ENCODE peak calls at places on chromosomes 3 and 15, in nine cellular contexts. One of them, this sample, is unnamed.
A peak's percentile ranks its signal among the peaks of the same experiment; 100 is the strongest.

GRCh38 chr15:65916664-65917406 is 47.5 kb downstream of the RAB11A start:
- DNase-seq in NCI-H82: peak; percentile 85
- DNase-seq in cardiac fibroblast: peak; percentile 81
- DNase-seq in colonic mucosa: no peak
- DNase-seq in activated CD8-positive, alpha-beta memory T cell treated with anti-CD3 and anti-CD28 coated beads for 48 hours: peak; percentile 10
- DNase-seq in NCI-H460: peak; percentile 64
- DNase-seq in heart left ventricle: no peak
- DNase-seq in sciatic nerve: peak; percentile 63
- DNase-seq in CD4-positive, CD25-positive, alpha-beta regulatory T cell: no peak
- DNase-seq in this sample: peak; percentile 46

GRCh38 chr3:81568378-81568777 is 193.1 kb downstream of the GBE1 start:
- DNase-seq in NCI-H460: no peak
- DNase-seq in NCI-H82: no peak
- DNase-seq in heart left ventricle: no peak
- DNase-seq in colonic mucosa: no peak
- DNase-seq in CD4-positive, CD25-positive, alpha-beta regulatory T cell: no peak
- DNase-seq in sciatic nerve: no peak
- DNase-seq in activated CD8-positive, alpha-beta memory T cell treated with anti-CD3 and anti-CD28 coated beads for 48 hours: no peak
- DNase-seq in cardiac fibroblast: no peak
- DNase-seq in this sample: no peak

GRCh38 chr3:176906046-176906905 is 291.0 kb downstream of the TBL1XR1 start:
- DNase-seq in activated CD8-positive, alpha-beta memory T cell treated with anti-CD3 and anti-CD28 coated beads for 48 hours: no peak
- DNase-seq in NCI-H460: no peak
- DNase-seq in sciatic nerve: no peak
- DNase-seq in heart left ventricle: no peak
- DNase-seq in NCI-H82: peak; percentile 15
- DNase-seq in cardiac fibroblast: peak; percentile 70
- DNase-seq in colonic mucosa: no peak
- DNase-seq in CD4-positive, CD25-positive, alpha-beta regulatory T cell: no peak
- DNase-seq in this sample: no peak

GRCh38 chr3:56955551-56956131 is 104.8 kb upstream of the SPATA12 start:
- DNase-seq in cardiac fibroblast: no peak
- DNase-seq in NCI-H82: no peak
- DNase-seq in heart left ventricle: no peak
- DNase-seq in colonic mucosa: no peak
- DNase-seq in CD4-positive, CD25-positive, alpha-beta regulatory T cell: no peak
- DNase-seq in NCI-H460: no peak
- DNase-seq in activated CD8-positive, alpha-beta memory T cell treated with anti-CD3 and anti-CD28 coated beads for 48 hours: no peak
- DNase-seq in sciatic nerve: no peak
- DNase-seq in this sample: no peak

GRCh38 chr3:129611812-129612349 is 5.4 kb upstream of the PLXND1 start:
- DNase-seq in heart left ventricle: peak; percentile 70
- DNase-seq in colonic mucosa: no peak
- DNase-seq in NCI-H82: no peak
- DNase-seq in sciatic nerve: no peak
- DNase-seq in activated CD8-positive, alpha-beta memory T cell treated with anti-CD3 and anti-CD28 coated beads for 48 hours: no peak
- DNase-seq in NCI-H460: no peak
- DNase-seq in cardiac fibroblast: peak; percentile 87
- DNase-seq in CD4-positive, CD25-positive, alpha-beta regulatory T cell: no peak
- DNase-seq in this sample: peak; percentile 83

GRCh38 chr3:4525555-4526238 is 32.5 kb downstream of the ITPR1 start:
- DNase-seq in heart left ventricle: no peak
- DNase-seq in NCI-H82: no peak
- DNase-seq in activated CD8-positive, alpha-beta memory T cell treated with anti-CD3 and anti-CD28 coated beads for 48 hours: no peak
- DNase-seq in sciatic nerve: no peak
- DNase-seq in colonic mucosa: no peak
- DNase-seq in CD4-positive, CD25-positive, alpha-beta regulatory T cell: no peak
- DNase-seq in NCI-H460: no peak
- DNase-seq in cardiac fibroblast: no peak
- DNase-seq in this sample: no peak

GRCh38 chr15:82135645-82136044 is 89.8 kb upstream of the MEX3B start:
- DNase-seq in NCI-H460: no peak
- DNase-seq in NCI-H82: no peak
- DNase-seq in heart left ventricle: no peak
- DNase-seq in activated CD8-positive, alpha-beta memory T cell treated with anti-CD3 and anti-CD28 coated beads for 48 hours: no peak
- DNase-seq in CD4-positive, CD25-positive, alpha-beta regulatory T cell: no peak
- DNase-seq in colonic mucosa: no peak
- DNase-seq in sciatic nerve: no peak
- DNase-seq in cardiac fibroblast: peak; percentile 80
- DNase-seq in this sample: no peak

GRCh38 chr15:36359286-36359685 is 220.1 kb upstream of the CDIN1 start:
- DNase-seq in sciatic nerve: no peak
- DNase-seq in CD4-positive, CD25-positive, alpha-beta regulatory T cell: no peak
- DNase-seq in NCI-H82: no peak
- DNase-seq in cardiac fibroblast: no peak
- DNase-seq in heart left ventricle: no peak
- DNase-seq in colonic mucosa: no peak
- DNase-seq in activated CD8-positive, alpha-beta memory T cell treated with anti-CD3 and anti-CD28 coated beads for 48 hours: no peak
- DNase-seq in NCI-H460: no peak
- DNase-seq in this sample: no peak

GRCh38 chr15:47288794-47289193 is 428.5 kb upstream of the SEMA6D start:
- DNase-seq in sciatic nerve: no peak
- DNase-seq in activated CD8-positive, alpha-beta memory T cell treated with anti-CD3 and anti-CD28 coated beads for 48 hours: no peak
- DNase-seq in heart left ventricle: no peak
- DNase-seq in cardiac fibroblast: no peak
- DNase-seq in NCI-H460: no peak
- DNase-seq in CD4-positive, CD25-positive, alpha-beta regulatory T cell: no peak
- DNase-seq in colonic mucosa: no peak
- DNase-seq in NCI-H82: peak; percentile 97
- DNase-seq in this sample: no peak

GRCh38 chr3:185362850-185363661 is at the start of gene MAP3K13:
- DNase-seq in heart left ventricle: peak; percentile 78
- DNase-seq in NCI-H460: peak; percentile 86
- DNase-seq in colonic mucosa: peak; percentile 83
- DNase-seq in NCI-H82: peak; percentile 100
- DNase-seq in sciatic nerve: peak; percentile 82
- DNase-seq in activated CD8-positive, alpha-beta memory T cell treated with anti-CD3 and anti-CD28 coated beads for 48 hours: no peak
- DNase-seq in cardiac fibroblast: peak; percentile 96
- DNase-seq in CD4-positive, CD25-positive, alpha-beta regulatory T cell: no peak
- DNase-seq in this sample: peak; percentile 89

GRCh38 chr3:99505646-99506269 is 132.6 kb upstream of the COL8A1 start:
- DNase-seq in sciatic nerve: no peak
- DNase-seq in heart left ventricle: no peak
- DNase-seq in cardiac fibroblast: peak; percentile 100
- DNase-seq in NCI-H460: peak; percentile 97
- DNase-seq in activated CD8-positive, alpha-beta memory T cell treated with anti-CD3 and anti-CD28 coated beads for 48 hours: no peak
- DNase-seq in CD4-positive, CD25-positive, alpha-beta regulatory T cell: no peak
- DNase-seq in colonic mucosa: peak; percentile 25
- DNase-seq in NCI-H82: no peak
- DNase-seq in this sample: peak; percentile 75

GRCh38 chr15:36469567-36469966 is 109.9 kb upstream of the CDIN1 start:
- DNase-seq in colonic mucosa: no peak
- DNase-seq in sciatic nerve: no peak
- DNase-seq in cardiac fibroblast: peak; percentile 35
- DNase-seq in heart left ventricle: no peak
- DNase-seq in NCI-H460: no peak
- DNase-seq in CD4-positive, CD25-positive, alpha-beta regulatory T cell: no peak
- DNase-seq in activated CD8-positive, alpha-beta memory T cell treated with anti-CD3 and anti-CD28 coated beads for 48 hours: no peak
- DNase-seq in NCI-H82: peak; percentile 61
- DNase-seq in this sample: no peak

GRCh38 chr3:169966951-169967915 is 626 bp downstream of the SEC62 start:
- DNase-seq in activated CD8-positive, alpha-beta memory T cell treated with anti-CD3 and anti-CD28 coated beads for 48 hours: no peak
- DNase-seq in colonic mucosa: peak; percentile 52
- DNase-seq in cardiac fibroblast: peak; percentile 60
- DNase-seq in NCI-H460: peak; percentile 4
- DNase-seq in CD4-positive, CD25-positive, alpha-beta regulatory T cell: peak; percentile 4
- DNase-seq in heart left ventricle: peak; percentile 82
- DNase-seq in sciatic nerve: peak; percentile 71
- DNase-seq in NCI-H82: peak; percentile 86
- DNase-seq in this sample: peak; percentile 86

GRCh38 chr3:177473184-177473583 is 275.9 kb upstream of the TBL1XR1 start:
- DNase-seq in NCI-H460: no peak
- DNase-seq in heart left ventricle: no peak
- DNase-seq in CD4-positive, CD25-positive, alpha-beta regulatory T cell: no peak
- DNase-seq in activated CD8-positive, alpha-beta memory T cell treated with anti-CD3 and anti-CD28 coated beads for 48 hours: no peak
- DNase-seq in sciatic nerve: no peak
- DNase-seq in colonic mucosa: no peak
- DNase-seq in cardiac fibroblast: peak; percentile 40
- DNase-seq in NCI-H82: no peak
- DNase-seq in this sample: no peak

GRCh38 chr3:126438186-126438585 is 37.5 kb downstream of the ZXDC start:
- DNase-seq in CD4-positive, CD25-positive, alpha-beta regulatory T cell: no peak
- DNase-seq in colonic mucosa: peak; percentile 6
- DNase-seq in NCI-H82: no peak
- DNase-seq in activated CD8-positive, alpha-beta memory T cell treated with anti-CD3 and anti-CD28 coated beads for 48 hours: no peak
- DNase-seq in cardiac fibroblast: no peak
- DNase-seq in sciatic nerve: no peak
- DNase-seq in heart left ventricle: no peak
- DNase-seq in NCI-H460: no peak
- DNase-seq in this sample: no peak

GRCh38 chr3:32969656-32970055 is 18.2 kb downstream of the CCR4 start:
- DNase-seq in cardiac fibroblast: peak; percentile 18
- DNase-seq in activated CD8-positive, alpha-beta memory T cell treated with anti-CD3 and anti-CD28 coated beads for 48 hours: no peak
- DNase-seq in sciatic nerve: no peak
- DNase-seq in NCI-H460: peak; percentile 11
- DNase-seq in colonic mucosa: peak; percentile 31
- DNase-seq in heart left ventricle: no peak
- DNase-seq in NCI-H82: no peak
- DNase-seq in CD4-positive, CD25-positive, alpha-beta regulatory T cell: no peak
- DNase-seq in this sample: no peak

GRCh38 chr3:53970656-53971055 is 79.0 kb upstream of the SELENOK start:
- DNase-seq in colonic mucosa: no peak
- DNase-seq in NCI-H460: no peak
- DNase-seq in cardiac fibroblast: no peak
- DNase-seq in activated CD8-positive, alpha-beta memory T cell treated with anti-CD3 and anti-CD28 coated beads for 48 hours: no peak
- DNase-seq in sciatic nerve: no peak
- DNase-seq in NCI-H82: no peak
- DNase-seq in heart left ventricle: no peak
- DNase-seq in CD4-positive, CD25-positive, alpha-beta regulatory T cell: no peak
- DNase-seq in this sample: no peak

GRCh38 chr15:78808550-78808949 is 2.7 kb downstream of the ADAMTS7 start:
- DNase-seq in colonic mucosa: peak; percentile 31
- DNase-seq in heart left ventricle: no peak
- DNase-seq in sciatic nerve: no peak
- DNase-seq in NCI-H460: peak; percentile 24
- DNase-seq in NCI-H82: peak; percentile 65
- DNase-seq in cardiac fibroblast: peak; percentile 73
- DNase-seq in CD4-positive, CD25-positive, alpha-beta regulatory T cell: no peak
- DNase-seq in activated CD8-positive, alpha-beta memory T cell treated with anti-CD3 and anti-CD28 coated beads for 48 hours: no peak
- DNase-seq in this sample: no peak

GRCh38 chr15:78880828-78881227 is 8.1 kb downstream of the MORF4L1 start:
- DNase-seq in colonic mucosa: no peak
- DNase-seq in CD4-positive, CD25-positive, alpha-beta regulatory T cell: no peak
- DNase-seq in sciatic nerve: no peak
- DNase-seq in NCI-H82: no peak
- DNase-seq in NCI-H460: no peak
- DNase-seq in activated CD8-positive, alpha-beta memory T cell treated with anti-CD3 and anti-CD28 coated beads for 48 hours: no peak
- DNase-seq in cardiac fibroblast: no peak
- DNase-seq in heart left ventricle: no peak
- DNase-seq in this sample: no peak

GRCh38 chr3:112629425-112629824 is 11.5 kb downstream of the CCDC80 start:
- DNase-seq in colonic mucosa: peak; percentile 40
- DNase-seq in NCI-H82: peak; percentile 65
- DNase-seq in cardiac fibroblast: peak; percentile 94
- DNase-seq in heart left ventricle: no peak
- DNase-seq in NCI-H460: no peak
- DNase-seq in CD4-positive, CD25-positive, alpha-beta regulatory T cell: no peak
- DNase-seq in sciatic nerve: no peak
- DNase-seq in activated CD8-positive, alpha-beta memory T cell treated with anti-CD3 and anti-CD28 coated beads for 48 hours: no peak
- DNase-seq in this sample: peak; percentile 68

GRCh38 chr3:30538787-30539186 is 67.6 kb upstream of the TGFBR2 start:
- DNase-seq in heart left ventricle: no peak
- DNase-seq in cardiac fibroblast: peak; percentile 93
- DNase-seq in CD4-positive, CD25-positive, alpha-beta regulatory T cell: no peak
- DNase-seq in sciatic nerve: no peak
- DNase-seq in NCI-H82: no peak
- DNase-seq in colonic mucosa: no peak
- DNase-seq in activated CD8-positive, alpha-beta memory T cell treated with anti-CD3 and anti-CD28 coated beads for 48 hours: no peak
- DNase-seq in NCI-H460: no peak
- DNase-seq in this sample: no peak

GRCh38 chr15:92904832-92905640 is 4.9 kb downstream of the CHD2 start:
- DNase-seq in cardiac fibroblast: no peak
- DNase-seq in NCI-H460: no peak
- DNase-seq in CD4-positive, CD25-positive, alpha-beta regulatory T cell: no peak
- DNase-seq in sciatic nerve: no peak
- DNase-seq in colonic mucosa: peak; percentile 36
- DNase-seq in NCI-H82: peak; percentile 41
- DNase-seq in heart left ventricle: no peak
- DNase-seq in activated CD8-positive, alpha-beta memory T cell treated with anti-CD3 and anti-CD28 coated beads for 48 hours: no peak
- DNase-seq in this sample: no peak

GRCh38 chr3:71650372-71650771 is 66.8 kb upstream of the FOXP1 start:
- DNase-seq in NCI-H460: no peak
- DNase-seq in heart left ventricle: no peak
- DNase-seq in colonic mucosa: no peak
- DNase-seq in CD4-positive, CD25-positive, alpha-beta regulatory T cell: no peak
- DNase-seq in sciatic nerve: no peak
- DNase-seq in activated CD8-positive, alpha-beta memory T cell treated with anti-CD3 and anti-CD28 coated beads for 48 hours: no peak
- DNase-seq in NCI-H82: no peak
- DNase-seq in cardiac fibroblast: no peak
- DNase-seq in this sample: no peak

GRCh38 chr3:169772530-169772950 is 656 bp upstream of the MYNN start:
- DNase-seq in colonic mucosa: peak; percentile 76
- DNase-seq in cardiac fibroblast: peak; percentile 84
- DNase-seq in heart left ventricle: peak; percentile 76
- DNase-seq in sciatic nerve: peak; percentile 83
- DNase-seq in activated CD8-positive, alpha-beta memory T cell treated with anti-CD3 and anti-CD28 coated beads for 48 hours: peak; percentile 40
- DNase-seq in NCI-H82: peak; percentile 95
- DNase-seq in NCI-H460: peak; percentile 57
- DNase-seq in CD4-positive, CD25-positive, alpha-beta regulatory T cell: peak; percentile 57
- DNase-seq in this sample: peak; percentile 78

GRCh38 chr3:195385526-195385925 is 57.3 kb downstream of the ACAP2 start:
- DNase-seq in NCI-H460: peak; percentile 3
- DNase-seq in sciatic nerve: no peak
- DNase-seq in activated CD8-positive, alpha-beta memory T cell treated with anti-CD3 and anti-CD28 coated beads for 48 hours: no peak
- DNase-seq in colonic mucosa: no peak
- DNase-seq in heart left ventricle: no peak
- DNase-seq in NCI-H82: no peak
- DNase-seq in cardiac fibroblast: peak; percentile 63
- DNase-seq in CD4-positive, CD25-positive, alpha-beta regulatory T cell: no peak
- DNase-seq in this sample: no peak

GRCh38 chr3:78858165-78858564 is 909.6 kb downstream of the ROBO1 start:
- DNase-seq in colonic mucosa: no peak
- DNase-seq in NCI-H460: no peak
- DNase-seq in activated CD8-positive, alpha-beta memory T cell treated with anti-CD3 and anti-CD28 coated beads for 48 hours: no peak
- DNase-seq in sciatic nerve: no peak
- DNase-seq in heart left ventricle: no peak
- DNase-seq in CD4-positive, CD25-positive, alpha-beta regulatory T cell: no peak
- DNase-seq in NCI-H82: no peak
- DNase-seq in cardiac fibroblast: peak; percentile 39
- DNase-seq in this sample: no peak

GRCh38 chr15:70147178-70147760 is 49.6 kb upstream of the TLE3 start:
- DNase-seq in CD4-positive, CD25-positive, alpha-beta regulatory T cell: no peak
- DNase-seq in colonic mucosa: no peak
- DNase-seq in NCI-H460: no peak
- DNase-seq in sciatic nerve: no peak
- DNase-seq in activated CD8-positive, alpha-beta memory T cell treated with anti-CD3 and anti-CD28 coated beads for 48 hours: no peak
- DNase-seq in NCI-H82: no peak
- DNase-seq in heart left ventricle: no peak
- DNase-seq in cardiac fibroblast: no peak
- DNase-seq in this sample: no peak

This sample was measured in right cardiac atrium.